ENCODE peak calls at places on chromosome 1, in six cellular contexts. B, W, G, Y, A and F are unnamed samples.

GRCh38 chr1:62436039-62436465 is 797 bp upstream of the USP1 start:
- DNase-seq in B (no peak), G (no peak), A (no peak), W (no peak), Y (no peak), F (peak; percentile 97)

GRCh38 chr1:17591814-17592430 is 52.4 kb downstream of the ARHGEF10L start:
- DNase-seq in G (no peak), W (no peak), B (no peak), A (no peak), Y (no peak), F (no peak)

GRCh38 chr1:29629814-29630516 is 393.6 kb downstream of the PTPRU start:
- DNase-seq in Y (no peak), B (no peak), A (no peak), G (no peak), W (no peak), F (peak; percentile 23)

GRCh38 chr1:47252795-47253194 is 20.8 kb upstream of the TAL1 start:
- DNase-seq in W (no peak), A (no peak), G (no peak), Y (no peak), B (no peak), F (no peak)

GRCh38 chr1:196454792-196455191 is 153.4 kb downstream of the KCNT2 start:
- DNase-seq in Y (no peak), B (no peak), W (no peak), A (no peak), G (no peak), F (no peak)

GRCh38 chr1:233520510-233521191 is 93.3 kb upstream of the KCNK1 start:
- DNase-seq in A (peak; percentile 55), Y (no peak), G (no peak), B (peak; percentile 87), W (no peak), F (peak; percentile 67)

GRCh38 chr1:216500273-216500967 is 77.2 kb upstream of the USH2A start:
- DNase-seq in A (no peak), B (no peak), W (no peak), G (no peak), Y (no peak), F (no peak)

GRCh38 chr1:17155257-17155895 is 36.1 kb upstream of the PADI2 start:
- DNase-seq in W (no peak), Y (no peak), G (no peak), A (no peak), B (no peak), F (no peak)

GRCh38 chr1:33161061-33161681 is 20.7 kb downstream of the TRIM62 start:
- DNase-seq in G (no peak), A (no peak), W (peak; percentile 48), Y (no peak), B (no peak), F (no peak)

GRCh38 chr1:22387888-22388564 is 63.6 kb upstream of the ZBTB40 start:
- DNase-seq in B (no peak), G (no peak), A (no peak), Y (no peak), W (no peak), F (no peak)

GRCh38 chr1:98121661-98122060 is 200.8 kb upstream of the DPYD start:
- DNase-seq in A (no peak), W (peak; percentile 52), B (no peak), Y (no peak), G (no peak), F (no peak)

GRCh38 chr1:41611068-41611931 is 126.8 kb upstream of the EDN2 start:
- DNase-seq in B (no peak), W (no peak), G (no peak), Y (no peak), A (no peak), F (no peak)

GRCh38 chr1:16172964-16173446 is 17.1 kb upstream of the EPHA2 start:
- DNase-seq in B (no peak), W (peak; percentile 45), Y (no peak), A (no peak), G (no peak), F (peak; percentile 53)

GRCh38 chr1:54967372-54967771 is 13.1 kb upstream of the TMEM61 start:
- DNase-seq in G (no peak), A (no peak), Y (no peak), W (no peak), B (no peak), F (no peak)

GRCh38 chr1:152108899-152109222 is 6.4 kb downstream of the TCHH start:
- DNase-seq in W (no peak), B (no peak), G (no peak), A (no peak), Y (no peak), F (no peak)

GRCh38 chr1:151156515-151156819 is at the start of gene TNFAIP8L2:
- DNase-seq in G (no peak), A (no peak), Y (no peak), W (no peak), B (no peak), F (peak; percentile 54)

GRCh38 chr1:2372551-2373490 is 18.5 kb downstream of the MORN1 start:
- DNase-seq in Y (no peak), A (no peak), B (peak; percentile 40), W (no peak), G (no peak), F (no peak)

GRCh38 chr1:119959836-119960235 is 63.5 kb upstream of the ADAM30 start:
- DNase-seq in Y (no peak), B (no peak), W (peak; percentile 15), A (no peak), G (no peak), F (no peak)
- H3K4me1 ChIP-seq in Y (peaks cover 62% of the 10 kb centered on the region), B (no peaks in the 10 kb centered on the region), W (peaks cover 10% of the 10 kb centered on the region), A (no peaks in the 10 kb centered on the region), G (no peaks in the 10 kb centered on the region), F (peaks cover 4% of the 10 kb centered on the region)

GRCh38 chr1:45375104-45376090 is 35.2 kb upstream of the MUTYH start:
- DNase-seq in W (no peak), B (no peak), G (no peak), Y (no peak), A (no peak), F (no peak)
- H3K4me1 ChIP-seq in W (no peaks in the 10 kb centered on the region), B (no peaks in the 10 kb centered on the region), G (no peaks in the 10 kb centered on the region), Y (peaks cover 3% of the 10 kb centered on the region), A (no peaks in the 10 kb centered on the region), F (peaks cover 31% of the 10 kb centered on the region)

DNA sequence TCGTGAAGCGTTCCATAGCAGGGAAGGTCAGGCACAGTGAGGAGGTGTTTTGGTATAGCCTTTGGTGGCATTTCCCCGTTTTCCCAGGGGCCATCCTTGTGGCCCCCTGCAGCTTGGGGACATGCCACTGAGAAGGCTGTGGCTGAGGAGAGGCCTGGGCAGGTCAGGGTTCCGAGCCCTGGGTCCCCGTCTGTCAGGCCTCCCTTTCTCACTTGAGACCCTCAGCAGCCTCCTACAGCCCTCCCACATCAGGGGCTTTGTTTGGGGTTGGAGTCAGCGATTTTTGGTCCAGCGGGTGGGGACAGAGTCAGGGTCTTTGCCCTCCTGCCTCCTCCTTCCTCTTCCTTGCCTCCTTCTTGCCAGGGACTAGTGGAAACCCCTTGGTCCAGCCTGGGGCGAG is 22.2 kb downstream of the LDLRAP1 start:
- DNase-seq in W (no peak), B (no peak), A (no peak), Y (no peak), G (no peak), F (no peak)
- H3K4me1 ChIP-seq in W (peaks cover 41% of the 10 kb centered on the region), B (peaks cover 53% of the 10 kb centered on the region), A (peaks cover 14% of the 10 kb centered on the region), Y (peaks cover 37% of the 10 kb centered on the region), G (peaks cover 8% of the 10 kb centered on the region), F (peaks cover 54% of the 10 kb centered on the region)

GRCh38 chr1:20087668-20088067 is 17.7 kb downstream of the PLA2G5 start:
- DNase-seq in Y (no peak), B (no peak), A (peak; percentile 16), W (no peak), G (no peak), F (no peak)
- H3K4me1 ChIP-seq in Y (no peaks in the 10 kb centered on the region), B (no peaks in the 10 kb centered on the region), A (no peaks in the 10 kb centered on the region), W (no peaks in the 10 kb centered on the region), G (no peaks in the 10 kb centered on the region), F (no peaks in the 10 kb centered on the region)

GRCh38 chr1:156236164-156236563 is 5.8 kb upstream of the BGLAP start:
- DNase-seq in B (no peak), Y (no peak), W (no peak), G (no peak), A (no peak), F (no peak)

GRCh38 chr1:156228501-156228900 is 13.5 kb upstream of the BGLAP start:
- DNase-seq in G (no peak), A (no peak), B (no peak), W (no peak), Y (no peak), F (no peak)

GRCh38 chr1:156233421-156234127 is 8.4 kb upstream of the BGLAP start:
- DNase-seq in Y (no peak), G (no peak), A (no peak), W (peak; percentile 88), B (no peak), F (no peak)

GRCh38 chr1:156230102-156230501 is 11.9 kb upstream of the BGLAP start:
- DNase-seq in Y (no peak), A (no peak), G (no peak), B (no peak), W (no peak), F (no peak)

DNA sequence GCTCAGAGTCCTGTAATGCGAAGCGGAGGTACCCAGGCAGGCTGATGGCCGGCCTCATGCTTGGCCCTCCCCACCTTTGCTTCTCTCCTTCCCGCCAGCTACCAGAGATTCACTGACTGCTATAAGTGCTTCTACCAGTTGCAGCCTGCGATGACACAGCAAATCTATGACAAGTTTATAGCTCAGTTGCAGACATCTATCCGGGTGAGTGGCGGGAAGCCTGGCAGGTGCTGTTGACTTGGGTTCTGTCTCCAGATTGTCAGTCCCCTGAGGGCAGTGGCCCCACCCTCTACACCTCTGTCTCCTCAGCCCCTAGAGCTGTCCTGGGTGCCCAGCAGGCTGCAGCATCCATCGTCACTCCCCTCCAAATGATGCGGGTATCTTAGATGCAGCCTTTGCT is 9.8 kb upstream of the BGLAP start:
- DNase-seq in Y (no peak), B (no peak), A (no peak), W (no peak), G (no peak), F (no peak)
- H3K4me1 ChIP-seq in Y (no peaks in the 10 kb centered on the region), B (no peaks in the 10 kb centered on the region), A (peaks cover 14% of the 10 kb centered on the region), W (peaks cover 13% of the 10 kb centered on the region), G (no peaks in the 10 kb centered on the region), F (no peaks in the 10 kb centered on the region)